ENCODE peak calls at places on chromosomes 5 and 9, in six cellular contexts. One of them, this sample, is unnamed.

GRCh38 chr5:142979636-142980035 is 209.5 kb downstream of the ARHGAP26 start:
- ATAC-seq in GM12878: no peak
- ATAC-seq in upper lobe of left lung: no peak
- ATAC-seq in A549: no peak
- ATAC-seq in K562: no peak
- ATAC-seq in HepG2: no peak
- ATAC-seq in this sample: no peak

GRCh38 chr5:2024986-2025721 is 142.4 kb upstream of the IRX4 start:
- ATAC-seq in GM12878: no peak
- ATAC-seq in HepG2: no peak
- ATAC-seq in A549: no peak
- ATAC-seq in K562: no peak
- ATAC-seq in upper lobe of left lung: no peak
- ATAC-seq in this sample: no peak

GRCh38 chr5:115895821-115896220 is 54.1 kb downstream of the AP3S1 start:
- ATAC-seq in HepG2: no peak
- ATAC-seq in GM12878: no peak
- ATAC-seq in K562: no peak
- ATAC-seq in upper lobe of left lung: no peak
- ATAC-seq in A549: no peak
- ATAC-seq in this sample: no peak

GRCh38 chr5:112795342-112795741 is 57.7 kb downstream of the APC start:
- ATAC-seq in HepG2: no peak
- ATAC-seq in upper lobe of left lung: no peak
- ATAC-seq in A549: peak
- ATAC-seq in K562: peak
- ATAC-seq in GM12878: no peak
- ATAC-seq in this sample: no peak

GRCh38 chr5:150503977-150504620 is 3.8 kb upstream of the NDST1 start:
- ATAC-seq in K562: peak
- ATAC-seq in HepG2: peak
- ATAC-seq in upper lobe of left lung: peak
- ATAC-seq in GM12878: no peak
- ATAC-seq in A549: peak
- ATAC-seq in this sample: peak

GRCh38 chr5:73274870-73275756 is 102.1 kb downstream of the TMEM174 start:
- ATAC-seq in HepG2: no peak
- ATAC-seq in GM12878: no peak
- ATAC-seq in upper lobe of left lung: peak
- ATAC-seq in A549: no peak
- ATAC-seq in K562: no peak
- ATAC-seq in this sample: peak

GRCh38 chr5:10700516-10700915 is 60.5 kb downstream of the DAP start:
- ATAC-seq in HepG2: no peak
- ATAC-seq in A549: no peak
- ATAC-seq in upper lobe of left lung: no peak
- ATAC-seq in K562: no peak
- ATAC-seq in GM12878: no peak
- ATAC-seq in this sample: no peak

GRCh38 chr9:79489241-79490000 is 82.3 kb upstream of the TLE4 start:
- ATAC-seq in GM12878: no peak
- ATAC-seq in K562: no peak
- ATAC-seq in A549: peak
- ATAC-seq in HepG2: peak
- ATAC-seq in upper lobe of left lung: peak
- ATAC-seq in this sample: no peak

GRCh38 chr5:128572546-128573339 is 34.7 kb upstream of the FBN2 start:
- ATAC-seq in K562: no peak
- ATAC-seq in GM12878: no peak
- ATAC-seq in A549: no peak
- ATAC-seq in upper lobe of left lung: no peak
- ATAC-seq in HepG2: no peak
- ATAC-seq in this sample: no peak

GRCh38 chr5:97165726-97166125 is 17.3 kb downstream of the RIOK2 start:
- ATAC-seq in upper lobe of left lung: no peak
- ATAC-seq in A549: no peak
- ATAC-seq in K562: no peak
- ATAC-seq in GM12878: peak
- ATAC-seq in HepG2: peak
- ATAC-seq in this sample: no peak

GRCh38 chr9:129648092-129648763 is 6.3 kb upstream of the ASB6 start:
- ATAC-seq in A549: no peak
- ATAC-seq in GM12878: no peak
- ATAC-seq in K562: no peak
- ATAC-seq in HepG2: no peak
- ATAC-seq in upper lobe of left lung: no peak
- ATAC-seq in this sample: no peak

DNA sequence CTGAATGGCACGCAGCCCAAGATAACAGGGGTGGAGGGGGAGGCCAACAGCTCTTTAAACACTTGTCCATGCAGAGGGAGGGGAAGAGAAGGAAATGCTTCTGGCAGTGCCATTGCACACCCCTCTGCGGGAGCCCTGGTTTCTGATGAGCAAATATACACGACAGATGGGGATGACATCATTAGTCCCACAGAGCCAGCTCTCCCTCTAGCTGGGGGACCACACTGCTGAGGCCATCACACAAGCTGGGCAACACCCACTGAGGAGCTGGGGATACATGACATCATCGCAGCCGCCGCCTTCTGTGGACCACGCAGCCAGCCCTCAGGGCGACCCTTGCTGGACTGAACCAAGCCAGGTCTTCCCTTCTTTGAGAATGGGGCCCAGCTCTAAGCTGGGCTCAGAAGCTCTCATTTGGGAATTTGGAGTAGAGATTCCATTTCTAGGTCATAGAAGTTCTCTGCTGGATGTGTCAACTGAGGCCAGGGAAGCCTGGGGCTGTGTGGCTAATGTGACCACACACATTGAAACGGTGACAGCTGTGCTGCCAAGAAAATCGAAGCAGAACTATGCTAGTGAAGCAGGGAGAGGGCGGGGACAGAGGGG is 79.4 kb downstream of the PRRT1B start:
- ATAC-seq in K562: no peak
- ATAC-seq in A549: no peak
- ATAC-seq in HepG2: no peak
- ATAC-seq in GM12878: no peak
- ATAC-seq in upper lobe of left lung: peak
- ATAC-seq in this sample: peak
- H3K27ac ChIP-seq in K562: no peak
- H3K27ac ChIP-seq in A549: no peak
- H3K27ac ChIP-seq in HepG2: no peak
- H3K27ac ChIP-seq in GM12878: no peak
- H3K27ac ChIP-seq in upper lobe of left lung: peak
- H3K27ac ChIP-seq in this sample: no peak

GRCh38 chr9:6757132-6757987 is at the start of gene KDM4C:
- ATAC-seq in GM12878: peak
- ATAC-seq in K562: peak
- ATAC-seq in upper lobe of left lung: peak
- ATAC-seq in HepG2: peak
- ATAC-seq in A549: peak
- ATAC-seq in this sample: peak
- TF ChIP-seq EP300 in GM12878: no peak
- TF ChIP-seq EP300 in K562: no peak
- TF ChIP-seq EP300 in upper lobe of left lung: peak
- TF ChIP-seq EP300 in HepG2: no peak
- TF ChIP-seq EP300 in A549: no peak
- TF ChIP-seq EP300 in this sample: no peak

GRCh38 chr9:125659954-125660353 is 47.1 kb downstream of the MAPKAP1 start:
- ATAC-seq in HepG2: no peak
- ATAC-seq in K562: no peak
- ATAC-seq in upper lobe of left lung: no peak
- ATAC-seq in A549: no peak
- ATAC-seq in GM12878: peak
- ATAC-seq in this sample: no peak
- H3K27ac ChIP-seq in HepG2: no peak
- H3K27ac ChIP-seq in K562: no peak
- H3K27ac ChIP-seq in upper lobe of left lung: no peak
- H3K27ac ChIP-seq in A549: no peak
- H3K27ac ChIP-seq in GM12878: peak
- H3K27ac ChIP-seq in this sample: no peak

GRCh38 chr5:91281409-91281808 is 101.7 kb downstream of the ARRDC3 start:
- ATAC-seq in GM12878: no peak
- ATAC-seq in HepG2: no peak
- ATAC-seq in A549: no peak
- ATAC-seq in upper lobe of left lung: no peak
- ATAC-seq in K562: no peak
- ATAC-seq in this sample: no peak
- TF ChIP-seq EP300 in GM12878: no peak
- TF ChIP-seq EP300 in HepG2: no peak
- TF ChIP-seq EP300 in A549: no peak
- TF ChIP-seq EP300 in upper lobe of left lung: no peak
- TF ChIP-seq EP300 in K562: no peak
- TF ChIP-seq EP300 in this sample: no peak

GRCh38 chr9:136354592-136355085 is 8.9 kb downstream of the DNLZ start:
- ATAC-seq in HepG2: peak
- ATAC-seq in A549: peak
- ATAC-seq in GM12878: no peak
- ATAC-seq in K562: peak
- ATAC-seq in upper lobe of left lung: peak
- ATAC-seq in this sample: peak
- H3K27ac ChIP-seq in HepG2: no peak
- H3K27ac ChIP-seq in A549: no peak
- H3K27ac ChIP-seq in GM12878: no peak
- H3K27ac ChIP-seq in K562: no peak
- H3K27ac ChIP-seq in upper lobe of left lung: peak
- H3K27ac ChIP-seq in this sample: peak

DNA sequence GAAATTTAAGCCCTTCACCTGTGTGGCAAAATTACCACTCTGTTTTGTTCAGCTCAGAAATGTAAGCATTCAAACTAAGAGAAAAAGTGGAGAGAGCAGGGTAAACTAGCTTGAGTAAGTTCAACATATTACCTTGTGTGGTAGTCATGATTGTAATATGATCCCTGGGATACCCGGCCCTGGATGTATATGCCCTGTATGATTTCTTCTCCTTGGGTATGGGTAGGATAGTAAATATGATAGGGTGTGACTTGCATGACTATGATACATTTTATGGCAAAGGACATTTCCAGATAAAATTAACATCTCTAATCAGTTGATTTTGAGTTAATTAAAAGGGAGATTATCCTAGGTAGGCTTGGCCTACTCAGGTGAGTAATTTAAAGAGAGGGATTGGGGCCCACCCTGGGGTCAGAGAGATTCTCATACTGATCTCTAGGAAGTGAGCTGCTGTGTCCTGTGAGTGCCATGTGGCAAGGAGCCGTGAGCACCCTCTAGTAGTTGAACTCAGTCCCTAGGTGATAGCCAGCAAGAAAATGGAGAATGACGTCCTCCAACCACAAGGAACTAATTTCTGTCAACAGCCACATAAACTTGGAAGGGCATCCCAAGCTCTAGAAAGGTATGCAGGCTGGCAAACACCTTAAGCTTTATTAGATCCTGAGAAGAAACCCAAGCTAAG is 62.2 kb upstream of the ANXA1 start:
- ATAC-seq in upper lobe of left lung: no peak
- ATAC-seq in GM12878: no peak
- ATAC-seq in HepG2: no peak
- ATAC-seq in A549: peak
- ATAC-seq in K562: no peak
- ATAC-seq in this sample: no peak
- TF ChIP-seq EP300 in upper lobe of left lung: no peak
- TF ChIP-seq EP300 in GM12878: no peak
- TF ChIP-seq EP300 in HepG2: no peak
- TF ChIP-seq EP300 in A549: no peak
- TF ChIP-seq EP300 in K562: no peak
- TF ChIP-seq EP300 in this sample: no peak

DNA sequence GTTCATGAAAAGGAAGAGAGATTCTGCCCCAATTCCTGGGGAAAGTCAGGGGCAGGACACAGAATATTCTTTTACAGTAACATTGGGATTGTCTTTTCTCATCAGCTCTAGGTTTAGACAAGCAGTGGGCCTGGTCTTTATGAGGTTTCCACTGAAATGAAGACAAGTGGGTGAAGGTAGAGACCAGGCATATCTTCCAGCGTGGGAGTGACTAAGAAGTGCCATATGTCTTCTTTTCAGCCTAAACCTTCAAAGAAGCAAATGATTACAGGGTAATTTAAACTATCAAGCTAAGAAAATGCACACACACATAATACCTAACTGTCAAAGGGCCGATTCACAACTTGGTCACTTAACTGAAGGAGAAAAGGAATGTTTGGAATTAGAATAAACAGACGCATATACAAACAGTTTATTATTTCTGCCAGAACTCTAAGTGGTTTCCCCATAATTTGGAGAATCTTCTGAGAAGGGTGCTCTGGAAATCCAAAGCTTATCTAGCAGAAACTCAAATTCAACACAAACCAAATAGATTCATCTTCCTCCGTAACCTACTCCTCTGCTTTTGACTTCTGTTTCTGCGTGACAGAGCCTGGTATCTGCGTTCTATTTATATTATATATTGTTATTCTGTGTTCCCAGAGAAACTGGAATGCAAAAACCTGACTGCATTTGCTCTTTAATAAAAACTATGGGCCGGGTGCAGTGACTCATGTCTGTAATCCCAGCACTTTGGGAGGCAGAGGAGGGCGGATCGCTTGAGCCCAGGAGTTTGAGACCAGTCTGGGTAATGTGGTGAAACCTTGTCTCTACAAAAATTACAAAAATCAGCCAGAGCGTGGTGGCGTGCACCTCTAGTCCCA is 22.0 kb upstream of the TEK start:
- ATAC-seq in HepG2: no peak
- ATAC-seq in A549: no peak
- ATAC-seq in upper lobe of left lung: peak
- ATAC-seq in GM12878: no peak
- ATAC-seq in K562: no peak
- ATAC-seq in this sample: no peak
- H3K27ac ChIP-seq in HepG2: no peak
- H3K27ac ChIP-seq in A549: no peak
- H3K27ac ChIP-seq in upper lobe of left lung: no peak
- H3K27ac ChIP-seq in GM12878: no peak
- H3K27ac ChIP-seq in K562: no peak
- H3K27ac ChIP-seq in this sample: peak

DNA sequence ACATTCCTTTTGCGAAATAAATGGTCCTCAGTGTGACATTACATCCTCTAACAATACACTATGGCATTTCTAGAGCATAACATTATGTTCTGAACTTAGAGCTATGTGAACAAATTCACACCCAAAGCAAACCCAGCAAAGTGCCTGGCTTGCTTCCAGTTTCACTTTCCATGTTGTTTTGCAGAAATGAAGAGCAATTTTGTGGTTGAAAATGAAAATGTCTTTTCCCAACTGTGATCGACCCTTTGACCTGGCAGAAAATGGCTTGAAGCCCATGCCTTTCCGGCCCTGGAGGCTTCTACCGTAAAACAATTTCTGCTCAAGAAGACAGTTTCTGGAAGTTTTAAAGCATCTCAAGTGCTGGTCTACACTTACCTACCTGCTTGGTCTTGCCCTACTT is 344.7 kb upstream of the RGMB start:
- ATAC-seq in A549: no peak
- ATAC-seq in GM12878: peak
- ATAC-seq in HepG2: no peak
- ATAC-seq in upper lobe of left lung: no peak
- ATAC-seq in K562: no peak
- ATAC-seq in this sample: no peak
- TF ChIP-seq EP300 in A549: no peak
- TF ChIP-seq EP300 in GM12878: no peak
- TF ChIP-seq EP300 in HepG2: no peak
- TF ChIP-seq EP300 in upper lobe of left lung: no peak
- TF ChIP-seq EP300 in K562: no peak
- TF ChIP-seq EP300 in this sample: no peak